ENCODE peak calls at places on chromosomes 12 and 14, in nine cellular contexts. G, Z, B, H, C, R, D, E and M are unnamed samples.

GRCh38 chr14:102249041-102249440 is 55.9 kb downstream of the MOK start:
- DNase-seq in E (no peak), B (no peak), G (no peak), R (no peak), H (no peak), C (no peak), D (no peak), Z (no peak), M (no peak)

GRCh38 chr12:26473291-26473690 is 277.9 kb downstream of the SSPN start:
- DNase-seq in D (peak), Z (no peak), E (no peak), G (no peak), R (no peak), C (no peak), H (peak), B (peak), M (no peak)

GRCh38 chr14:99351166-99352007 is 79.4 kb upstream of the BCL11B start:
- DNase-seq in D (no peak), B (no peak), E (no peak), G (no peak), Z (no peak), C (no peak), H (no peak), R (no peak), M (no peak)

GRCh38 chr14:70585221-70585620 is 15.2 kb downstream of the MED6 start:
- DNase-seq in Z (no peak), E (no peak), H (no peak), R (no peak), B (no peak), G (no peak), C (no peak), D (no peak), M (no peak)

GRCh38 chr12:111262277-111262676 is 106.6 kb downstream of the PHETA1 start:
- DNase-seq in H (no peak), E (no peak), Z (no peak), B (no peak), C (no peak), G (no peak), D (no peak), R (no peak), M (no peak)

GRCh38 chr12:110135012-110135411 is 10.9 kb downstream of the IFT81 start:
- DNase-seq in R (no peak), D (peak), H (no peak), E (no peak), G (no peak), Z (no peak), B (peak), C (no peak), M (no peak)

GRCh38 chr12:60231301-60231700 is 635.5 kb downstream of the SLC16A7 start:
- DNase-seq in Z (no peak), D (no peak), G (no peak), H (no peak), B (no peak), E (no peak), R (no peak), C (no peak), M (no peak)

GRCh38 chr12:131011165-131012079 is 57.7 kb downstream of the ADGRD1 start:
- DNase-seq in D (peak), R (no peak), E (no peak), H (no peak), G (no peak), Z (no peak), C (no peak), B (peak), M (no peak)

GRCh38 chr14:97712471-97712870 is 915.3 kb downstream of the VRK1 start:
- DNase-seq in G (no peak), H (no peak), B (no peak), Z (no peak), D (no peak), R (no peak), E (no peak), C (no peak), M (no peak)

GRCh38 chr12:30694971-30695326 is 720 bp downstream of the IPO8 start:
- DNase-seq in B (peak), Z (peak), E (peak), G (no peak), R (no peak), D (peak), C (peak), H (peak), M (no peak)

GRCh38 chr12:119829439-119829838 is 47.7 kb downstream of the CIT start:
- DNase-seq in R (no peak), G (no peak), B (no peak), D (no peak), Z (no peak), E (no peak), H (no peak), C (no peak), M (no peak)

GRCh38 chr14:23827100-23827892 is 126.3 kb upstream of the DHRS4 start:
- DNase-seq in C (no peak), B (peak), H (no peak), R (no peak), D (no peak), G (no peak), E (no peak), Z (no peak), M (no peak)